ENCODE peak calls at places on chromosomes 1 and 21, in four cellular contexts. S is IMR-90, L is right lobe of liver, P is cardiac muscle cell. I is an unnamed sample.
A peak's percentile ranks its signal among the peaks of the same experiment; 100 is the strongest.

GRCh38 chr1:91872560-91873081 is 13.3 kb downstream of the TGFBR3 start:
- DNase-seq in S (no peak), L (no peak), P (no peak), I (no peak)

GRCh38 chr1:11321656-11322491 is 48.9 kb downstream of the UBIAD1 start:
- DNase-seq in S (no peak), L (no peak), P (no peak), I (no peak)

GRCh38 chr1:151989131-151989868 is 4.4 kb downstream of the S100A10 start:
- DNase-seq in S (peak; percentile 83), L (no peak), P (no peak), I (no peak)

GRCh38 chr1:160541622-160542302 is 18.7 kb upstream of the SLAMF6 start:
- DNase-seq in S (no peak), L (no peak), P (no peak), I (no peak)

GRCh38 chr1:232538224-232538942 is 91.5 kb downstream of the SIPA1L2 start:
- DNase-seq in S (peak; percentile 66), L (no peak), P (peak; percentile 21), I (no peak)

GRCh38 chr21:35697321-35697808 is 363.0 kb downstream of the SETD4 start:
- DNase-seq in S (peak; percentile 35), L (peak; percentile 62), P (peak; percentile 92), I (no peak)

GRCh38 chr1:27816921-27817630 is 13.5 kb upstream of the PPP1R8 start:
- DNase-seq in S (peak; percentile 66), L (no peak), P (peak; percentile 55), I (no peak)

GRCh38 chr1:172654535-172654934 is 4.4 kb upstream of the FASLG start:
- DNase-seq in S (peak; percentile 88), L (no peak), P (no peak), I (no peak)

GRCh38 chr1:59150537-59151386 is 146.1 kb upstream of the FGGY start:
- DNase-seq in S (peak; percentile 100), L (no peak), P (peak; percentile 56), I (peak; percentile 29)

GRCh38 chr1:32246888-32247273 is at the start of gene FAM167B:
- DNase-seq in S (peak; percentile 71), L (no peak), P (no peak), I (no peak)

GRCh38 chr1:77687519-77687906 is 5.1 kb upstream of the ZZZ3 start:
- DNase-seq in S (no peak), L (no peak), P (peak; percentile 26), I (peak; percentile 20)

GRCh38 chr1:244768186-244768585 is 67.3 kb upstream of the COX20 start:
- DNase-seq in S (peak; percentile 56), L (no peak), P (no peak), I (no peak)

GRCh38 chr21:37266515-37267221 is 466 bp downstream of the VPS26C start:
- DNase-seq in S (peak; percentile 42), L (no peak), P (peak; percentile 64), I (no peak)

GRCh38 chr1:76336951-76337371 is 262.4 kb downstream of the ST6GALNAC3 start:
- DNase-seq in S (peak; percentile 84), L (peak; percentile 47), P (peak; percentile 17), I (no peak)

GRCh38 chr1:56584910-56585528 is 5.7 kb upstream of the PLPP3 start:
- DNase-seq in S (peak; percentile 77), L (no peak), P (peak; percentile 71), I (no peak)

GRCh38 chr21:45109831-45110492 is 35.6 kb downstream of the ADARB1 start:
- DNase-seq in S (no peak), L (no peak), P (peak; percentile 45), I (no peak)

GRCh38 chr1:156584813-156585212 is 5.3 kb downstream of the TTC24 start:
- DNase-seq in S (no peak), L (no peak), P (peak; percentile 39), I (peak; percentile 84)

GRCh38 chr1:228802386-228803221 is 67.3 kb downstream of the RHOU start:
- DNase-seq in S (peak; percentile 23), L (no peak), P (no peak), I (no peak)

GRCh38 chr1:11862890-11863289 is 4.1 kb upstream of the NPPB start:
- DNase-seq in S (no peak), L (no peak), P (no peak), I (no peak)

GRCh38 chr1:83998599-83999315 is at the start of gene TTLL7:
- DNase-seq in S (peak; percentile 53), L (peak; percentile 86), P (peak; percentile 84), I (peak; percentile 93)

GRCh38 chr1:110674337-110675059 is at the start of gene KCNA3:
- DNase-seq in S (no peak), L (no peak), P (peak; percentile 65), I (no peak)

DNA sequence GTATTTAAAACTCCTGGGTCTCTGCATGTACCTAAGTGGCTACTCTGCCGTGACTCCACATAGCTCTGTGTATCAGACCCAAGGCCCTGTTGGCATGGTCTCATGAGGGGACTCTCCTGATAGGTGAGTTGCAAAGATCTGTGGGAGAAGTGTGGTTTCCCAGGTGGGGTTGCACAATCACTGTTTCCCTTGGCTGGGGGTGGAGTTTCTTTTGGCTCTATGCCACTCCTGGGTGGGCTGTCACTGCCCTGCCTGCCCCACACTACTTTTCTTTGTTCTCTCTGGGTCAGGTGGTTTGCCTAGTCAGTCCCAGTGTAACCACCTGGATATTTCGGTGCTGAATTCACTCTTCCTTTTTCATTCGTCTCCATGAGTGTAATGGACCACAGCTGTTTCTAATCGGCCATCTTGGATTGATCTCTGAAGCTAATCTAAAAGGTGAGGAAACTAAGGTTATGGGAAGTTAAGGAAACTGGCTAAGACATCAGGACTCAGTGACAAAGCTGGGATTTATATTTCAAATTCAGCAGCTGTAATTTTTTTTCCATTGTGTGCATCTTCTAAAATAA is 97.1 kb upstream of the CACYBP start:
- DNase-seq in S (no peak), L (peak; percentile 46), P (no peak), I (no peak)
- H3K9me3 ChIP-seq in S (no peaks in the 10 kb centered on the region), L (no peaks in the 10 kb centered on the region), P (no peaks in the 10 kb centered on the region), I (peaks cover 4% of the 10 kb centered on the region)

DNA sequence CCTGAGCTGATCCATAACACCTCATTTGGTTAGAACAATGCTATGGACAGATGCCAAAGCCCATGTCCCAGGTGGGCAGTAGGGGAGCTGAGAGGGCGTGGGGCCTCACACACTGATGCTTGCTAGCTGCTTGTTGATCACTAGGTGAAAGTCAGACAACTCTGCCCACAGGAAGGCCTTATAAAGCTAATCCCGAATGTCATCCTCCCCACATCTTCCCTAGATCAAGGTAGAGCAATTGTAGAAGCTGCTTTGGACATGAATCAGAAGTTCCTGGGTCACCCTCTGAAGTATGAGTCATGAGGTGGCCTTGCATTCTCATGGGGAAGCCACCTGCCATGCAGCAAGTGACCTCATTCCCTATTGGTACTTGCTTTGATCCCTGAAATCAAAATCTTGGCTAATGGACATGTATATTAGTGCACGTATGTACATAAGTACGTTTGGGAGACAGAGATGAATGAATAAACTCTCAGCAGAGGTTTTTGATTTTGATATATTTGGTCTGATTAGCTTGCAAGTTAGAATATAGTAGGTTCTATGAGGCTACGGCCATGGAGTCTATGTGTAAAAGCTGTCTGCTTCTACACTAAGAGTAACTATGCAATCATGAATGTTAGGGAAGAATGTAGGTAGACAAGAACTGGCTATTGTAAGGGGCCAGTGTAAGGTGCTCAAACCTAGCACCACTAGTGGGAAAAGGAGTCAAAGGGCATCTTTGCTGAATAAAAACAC is 52.7 kb downstream of the ABCA4 start:
- DNase-seq in S (peak; percentile 76), L (no peak), P (no peak), I (no peak)
- H3K27ac ChIP-seq in S (peak overlapping the region; percentile 90), L (peak overlapping the region; percentile 49), P (no peak overlapping the region), I (no peak overlapping the region)

DNA sequence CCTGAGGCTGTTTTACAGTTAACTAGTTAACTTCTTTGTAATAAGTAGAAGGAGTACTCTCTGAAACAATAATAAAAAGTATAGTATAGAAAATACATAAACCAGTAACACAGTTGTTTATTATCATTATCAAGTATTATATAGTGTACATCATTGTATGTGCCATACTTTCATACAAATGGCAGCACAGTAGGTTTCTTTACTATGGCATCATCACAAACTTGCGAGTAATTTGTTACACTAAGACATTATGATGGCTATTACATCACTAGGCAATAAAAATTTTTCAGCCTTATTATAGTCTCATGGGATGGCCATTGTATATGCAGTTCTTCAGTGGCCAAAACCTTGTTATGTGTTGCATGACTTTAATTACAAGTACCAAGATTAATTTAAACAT is 1376.5 kb upstream of the ADGRL2 start:
- DNase-seq in S (no peak), L (no peak), P (no peak), I (no peak)
- TF ChIP-seq CTCF in S (no peak), L (no peak), P (no peak), I (no peak)

GRCh38 chr1:238451781-238452310 is 561.1 kb upstream of the ZP4 start:
- DNase-seq in S (no peak), L (no peak), P (no peak), I (no peak)

DNA sequence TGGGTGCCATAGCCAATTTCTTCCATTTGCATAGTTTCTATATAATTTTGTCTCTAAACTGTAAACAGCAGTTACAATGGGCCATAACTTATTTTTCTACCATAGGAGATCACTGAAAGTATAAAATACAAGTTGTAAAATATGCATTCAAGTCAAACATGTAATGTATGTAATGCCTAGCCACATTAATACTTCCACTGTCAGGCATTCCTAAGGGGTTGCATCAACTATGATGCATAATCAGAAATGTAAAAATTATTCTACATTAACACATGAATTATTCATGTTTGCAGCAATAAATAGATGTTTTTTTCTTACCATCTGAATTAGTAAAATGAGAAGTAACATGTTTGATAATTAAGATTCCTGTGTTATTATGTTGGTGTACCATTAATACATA is 560.3 kb upstream of the ZP4 start:
- DNase-seq in S (no peak), L (no peak), P (no peak), I (no peak)
- H3K9me3 ChIP-seq in S (no peaks in the 10 kb centered on the region), L (no peaks in the 10 kb centered on the region), P (no peaks in the 10 kb centered on the region), I (no peaks in the 10 kb centered on the region)

I was measured in WERI-Rb-1.